ENCODE peak calls at places on chromosomes 12 and 14, in eight cellular contexts. T is lower leg skin, I is anterior cingulate cortex, R is kidney tubule cell, B is HepG2, N is aorta, A is fibroblast of the conjunctiva, P is cerebellum. V is an unnamed sample.

GRCh38 chr12:84315926-84316325 is 596.7 kb downstream of the SLC6A15 start:
- DNase-seq in T (no peak), I (no peak), R (no peak), B (no peak), N (no peak), A (no peak), P (no peak), V (no peak)

GRCh38 chr12:82810568-82810967 is 123.9 kb downstream of the TMTC2 start:
- DNase-seq in T (no peak), I (no peak), R (no peak), B (no peak), N (no peak), A (no peak), P (no peak), V (no peak)

GRCh38 chr12:95633049-95633545 is 81.8 kb upstream of the USP44 start:
- DNase-seq in T (peak; percentile 88), I (no peak), R (peak; percentile 99), B (peak; percentile 33), N (peak; percentile 84), A (peak; percentile 38), P (no peak), V (peak; percentile 82)

GRCh38 chr12:121165316-121165715 is 32.6 kb downstream of the P2RX7 start:
- DNase-seq in T (no peak), I (no peak), R (peak; percentile 27), B (no peak), N (no peak), A (no peak), P (no peak), V (peak; percentile 27)

GRCh38 chr12:97968641-97969171 is 506.1 kb downstream of the RMST start:
- DNase-seq in T (no peak), I (no peak), R (no peak), B (no peak), N (no peak), A (no peak), P (peak; percentile 26), V (no peak)

GRCh38 chr14:72476657-72477499 is 417.0 kb downstream of the DPF3 start:
- DNase-seq in T (peak; percentile 77), I (no peak), R (peak; percentile 83), B (no peak), N (no peak), A (no peak), P (peak; percentile 54), V (peak; percentile 93)

GRCh38 chr12:83128529-83128928 is 441.8 kb downstream of the TMTC2 start:
- DNase-seq in T (no peak), I (no peak), R (no peak), B (no peak), N (no peak), A (peak; percentile 26), P (no peak), V (no peak)

GRCh38 chr12:48422060-48422459 is 50.3 kb upstream of the ANP32D start:
- DNase-seq in T (no peak), I (no peak), R (no peak), B (no peak), N (no peak), A (no peak), P (no peak), V (no peak)

GRCh38 chr12:50285253-50285652 is 1.9 kb upstream of the LIMA1 start:
- DNase-seq in T (no peak), I (no peak), R (no peak), B (no peak), N (no peak), A (no peak), P (no peak), V (no peak)

GRCh38 chr14:76826122-76826521 is at the start of gene LRRC74A:
- DNase-seq in T (no peak), I (no peak), R (peak; percentile 24), B (no peak), N (no peak), A (no peak), P (no peak), V (no peak)

GRCh38 chr12:54993181-54993835 is 8.7 kb upstream of the TESPA1 start:
- DNase-seq in T (no peak), I (peak; percentile 32), R (peak; percentile 68), B (peak; percentile 59), N (no peak), A (peak; percentile 37), P (peak; percentile 60), V (peak; percentile 58)

GRCh38 chr14:94322648-94323570 is at the start of gene SERPINA6:
- DNase-seq in T (no peak), I (no peak), R (peak; percentile 94), B (peak; percentile 95), N (peak; percentile 61), A (peak; percentile 32), P (no peak), V (peak; percentile 76)

GRCh38 chr12:127559349-127560040 is 707.5 kb upstream of the TMEM132C start:
- DNase-seq in T (no peak), I (no peak), R (peak; percentile 80), B (no peak), N (peak; percentile 78), A (peak; percentile 76), P (peak; percentile 10), V (peak; percentile 97)

GRCh38 chr12:87953257-87953860 is 75.8 kb downstream of the C12orf50 start:
- DNase-seq in T (no peak), I (no peak), R (peak; percentile 57), B (peak; percentile 15), N (no peak), A (peak; percentile 51), P (peak; percentile 15), V (peak; percentile 71)

GRCh38 chr14:70748422-70748821 is 60.9 kb downstream of the MAP3K9 start:
- DNase-seq in T (peak; percentile 0), I (no peak), R (no peak), B (no peak), N (no peak), A (no peak), P (no peak), V (peak; percentile 27)

GRCh38 chr14:33505295-33505962 is 445.4 kb downstream of the EGLN3 start:
- DNase-seq in T (no peak), I (no peak), R (no peak), B (no peak), N (no peak), A (no peak), P (no peak), V (no peak)

GRCh38 chr14:77026166-77026929 is 2.2 kb downstream of the IRF2BPL start:
- DNase-seq in T (no peak), I (no peak), R (peak; percentile 56), B (no peak), N (peak; percentile 84), A (no peak), P (peak; percentile 41), V (peak; percentile 57)

GRCh38 chr14:26992403-26993115 is 394.7 kb upstream of the NOVA1 start:
- DNase-seq in T (no peak), I (no peak), R (no peak), B (no peak), N (no peak), A (no peak), P (no peak), V (no peak)